ENCODE peak calls at places on chromosomes 5 and 9, in eight cellular contexts. U, C, E, S, P, N, G and A are unnamed samples.

GRCh38 chr9:14722391-14723035 is at the start of gene CER1:
- DNase-seq in U (no peak), C (no peak), E (no peak), S (no peak), P (no peak), N (no peak), G (no peak), A (no peak)

GRCh38 chr5:44665101-44665701 is 143.5 kb upstream of the MRPS30 start:
- DNase-seq in U (no peak), C (peak), E (no peak), S (no peak), P (no peak), N (no peak), G (no peak), A (no peak)

GRCh38 chr9:116674210-116674980 is 12.7 kb upstream of the TRIM32 start:
- DNase-seq in U (no peak), C (no peak), E (no peak), S (no peak), P (no peak), N (no peak), G (no peak), A (no peak)

GRCh38 chr9:89739531-89740315 is 134.9 kb downstream of the GADD45G start:
- DNase-seq in U (peak), C (no peak), E (no peak), S (no peak), P (no peak), N (no peak), G (no peak), A (no peak)

GRCh38 chr5:123180178-123180577 is 91.1 kb downstream of the PRDM6 start:
- DNase-seq in U (no peak), C (no peak), E (peak), S (no peak), P (peak), N (no peak), G (no peak), A (no peak)

GRCh38 chr5:75054110-75054930 is 2.0 kb upstream of the GCNT4 start:
- DNase-seq in U (no peak), C (no peak), E (peak), S (no peak), P (no peak), N (no peak), G (no peak), A (no peak)

GRCh38 chr9:136244116-136244775 is 1.4 kb downstream of the QSOX2 start:
- DNase-seq in U (peak), C (no peak), E (no peak), S (no peak), P (no peak), N (peak), G (no peak), A (no peak)

GRCh38 chr9:8895498-8896224 is 1096.1 kb upstream of the DMAC1 start:
- DNase-seq in U (peak), C (no peak), E (no peak), S (no peak), P (no peak), N (no peak), G (no peak), A (no peak)

GRCh38 chr5:138018844-138019243 is 14.0 kb downstream of the FAM13B start:
- DNase-seq in U (no peak), C (no peak), E (no peak), S (no peak), P (no peak), N (no peak), G (no peak), A (no peak)

GRCh38 chr5:142507528-142507927 is 178.4 kb downstream of the FGF1 start:
- DNase-seq in U (no peak), C (no peak), E (no peak), S (no peak), P (no peak), N (no peak), G (no peak), A (no peak)

GRCh38 chr9:114448706-114449105 is 56.6 kb downstream of the WHRN start:
- DNase-seq in U (no peak), C (no peak), E (no peak), S (no peak), P (no peak), N (no peak), G (no peak), A (no peak)

GRCh38 chr9:13791816-13792215 is 512.3 kb upstream of the MPDZ start:
- DNase-seq in U (no peak), C (no peak), E (no peak), S (no peak), P (no peak), N (no peak), G (no peak), A (no peak)

GRCh38 chr5:115773010-115773580 is 43.4 kb downstream of the CDO1 start:
- DNase-seq in U (no peak), C (no peak), E (no peak), S (no peak), P (no peak), N (no peak), G (no peak), A (no peak)

GRCh38 chr5:65264420-65264819 is 217.3 kb downstream of the ADAMTS6 start:
- DNase-seq in U (no peak), C (no peak), E (no peak), S (no peak), P (no peak), N (no peak), G (no peak), A (no peak)

GRCh38 chr9:2163231-2163885 is 148.2 kb downstream of the SMARCA2 start:
- DNase-seq in U (no peak), C (no peak), E (no peak), S (no peak), P (no peak), N (no peak), G (no peak), A (no peak)

GRCh38 chr9:3237121-3237520 is 288.7 kb downstream of the RFX3 start:
- DNase-seq in U (no peak), C (no peak), E (no peak), S (no peak), P (no peak), N (no peak), G (no peak), A (no peak)

GRCh38 chr9:81619353-81620008 is 69.9 kb downstream of the TLE1 start:
- DNase-seq in U (peak), C (no peak), E (no peak), S (no peak), P (no peak), N (no peak), G (peak), A (no peak)

GRCh38 chr5:173643964-173644363 is 27.5 kb upstream of the BOD1 start:
- DNase-seq in U (peak), C (no peak), E (no peak), S (no peak), P (no peak), N (no peak), G (no peak), A (no peak)

GRCh38 chr9:132943677-132944293 is 631 bp downstream of the TSC1 start:
- DNase-seq in U (peak), C (no peak), E (no peak), S (no peak), P (no peak), N (no peak), G (no peak), A (no peak)

GRCh38 chr9:123960366-123960765 is 30.4 kb upstream of the DENND1A start:
- DNase-seq in U (peak), C (no peak), E (no peak), S (no peak), P (no peak), N (no peak), G (no peak), A (no peak)

GRCh38 chr9:79185866-79186265 is 385.9 kb upstream of the TLE4 start:
- DNase-seq in U (no peak), C (no peak), E (no peak), S (no peak), P (no peak), N (no peak), G (no peak), A (no peak)

GRCh38 chr5:177373806-177374205 is 10.4 kb upstream of the SLC34A1 start:
- DNase-seq in U (no peak), C (no peak), E (no peak), S (no peak), P (no peak), N (no peak), G (no peak), A (no peak)

GRCh38 chr5:158629591-158630312 is 470.0 kb downstream of the EBF1 start:
- DNase-seq in U (no peak), C (no peak), E (no peak), S (no peak), P (no peak), N (no peak), G (no peak), A (no peak)

GRCh38 chr5:42950466-42951168 is 89.5 kb downstream of the ANXA2R start:
- DNase-seq in U (peak), C (peak), E (peak), S (no peak), P (peak), N (peak), G (peak), A (no peak)

GRCh38 chr5:54655266-54655665 is 137.7 kb downstream of the SNX18 start:
- DNase-seq in U (no peak), C (no peak), E (no peak), S (no peak), P (no peak), N (no peak), G (no peak), A (no peak)

GRCh38 chr5:32388429-32389111 is 56.0 kb downstream of the ZFR start:
- DNase-seq in U (no peak), C (no peak), E (no peak), S (no peak), P (no peak), N (no peak), G (peak), A (no peak)

DNA sequence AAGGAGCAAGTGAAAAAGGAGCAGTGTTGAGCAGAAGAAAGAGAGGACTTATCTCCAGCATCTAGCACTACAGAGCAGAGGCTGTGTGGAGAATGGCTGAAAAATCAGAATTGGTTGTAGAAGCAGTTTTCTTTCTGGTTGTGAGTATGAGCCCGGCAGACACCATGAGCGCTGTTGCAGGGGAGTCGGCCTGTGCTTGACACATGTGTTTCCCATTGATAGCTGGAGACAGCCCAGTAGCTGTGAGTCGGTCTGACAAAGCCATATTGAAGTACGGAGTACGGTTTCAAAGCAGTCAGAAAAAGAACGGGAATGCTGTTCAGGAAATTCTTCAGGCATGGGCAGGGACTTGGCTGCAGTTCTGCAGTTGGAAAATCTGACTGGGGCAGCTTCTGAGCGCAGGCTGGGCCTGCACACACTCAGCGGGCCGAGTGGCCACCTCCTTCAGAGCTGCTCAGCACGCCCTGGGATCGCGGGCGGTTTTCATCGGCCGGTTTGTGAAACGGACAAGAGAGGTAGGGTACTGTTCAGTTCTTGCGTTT is at the start of gene SGCD:
- DNase-seq in U (no peak), C (no peak), E (peak), S (no peak), P (peak), N (no peak), G (peak), A (no peak)
- TF ChIP-seq CTCF in U (no peak), C (no peak), E (no peak), S (no peak), P (no peak), N (no peak), G (no peak), A (no peak)

DNA sequence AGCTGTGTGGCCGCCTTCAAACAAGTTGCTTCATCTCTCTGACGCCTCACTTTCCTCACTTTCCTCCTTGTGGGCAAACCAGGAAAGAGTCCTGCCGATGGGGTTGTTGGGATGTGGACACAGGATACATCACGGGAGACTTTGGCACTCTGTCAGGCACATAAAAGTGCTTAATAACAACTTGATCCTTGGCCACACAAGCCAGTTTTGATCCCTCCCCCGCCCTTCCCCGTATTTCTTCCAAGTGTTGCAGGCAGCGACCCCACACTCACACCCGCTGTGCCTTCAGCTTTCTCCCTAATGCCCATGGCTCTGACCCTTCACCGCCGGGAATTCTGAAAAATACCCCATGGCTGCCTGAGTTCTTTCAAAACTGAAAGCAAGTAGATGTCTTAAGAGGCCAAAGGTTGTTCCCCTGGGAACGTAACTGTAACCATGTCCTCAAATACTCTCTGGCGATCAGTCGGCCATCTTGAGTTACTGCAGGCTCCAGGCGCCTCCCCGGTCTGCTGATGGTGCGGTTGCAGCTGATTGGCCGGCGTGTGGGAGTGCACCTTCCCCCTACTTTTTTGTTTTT is 59.8 kb downstream of the ARHGEF37 start:
- DNase-seq in U (peak), C (no peak), E (no peak), S (no peak), P (no peak), N (no peak), G (no peak), A (no peak)
- TF ChIP-seq CTCF in U (no peak), C (no peak), E (peak), S (no peak), P (no peak), N (no peak), G (no peak), A (no peak)

GRCh38 chr5:62588668-62589067 is 10.0 kb downstream of the LRRC70 start:
- DNase-seq in U (no peak), C (no peak), E (no peak), S (no peak), P (no peak), N (no peak), G (no peak), A (no peak)
- TF ChIP-seq CTCF in U (no peak), C (no peak), E (no peak), S (no peak), P (no peak), N (no peak), G (no peak), A (no peak)

DNA sequence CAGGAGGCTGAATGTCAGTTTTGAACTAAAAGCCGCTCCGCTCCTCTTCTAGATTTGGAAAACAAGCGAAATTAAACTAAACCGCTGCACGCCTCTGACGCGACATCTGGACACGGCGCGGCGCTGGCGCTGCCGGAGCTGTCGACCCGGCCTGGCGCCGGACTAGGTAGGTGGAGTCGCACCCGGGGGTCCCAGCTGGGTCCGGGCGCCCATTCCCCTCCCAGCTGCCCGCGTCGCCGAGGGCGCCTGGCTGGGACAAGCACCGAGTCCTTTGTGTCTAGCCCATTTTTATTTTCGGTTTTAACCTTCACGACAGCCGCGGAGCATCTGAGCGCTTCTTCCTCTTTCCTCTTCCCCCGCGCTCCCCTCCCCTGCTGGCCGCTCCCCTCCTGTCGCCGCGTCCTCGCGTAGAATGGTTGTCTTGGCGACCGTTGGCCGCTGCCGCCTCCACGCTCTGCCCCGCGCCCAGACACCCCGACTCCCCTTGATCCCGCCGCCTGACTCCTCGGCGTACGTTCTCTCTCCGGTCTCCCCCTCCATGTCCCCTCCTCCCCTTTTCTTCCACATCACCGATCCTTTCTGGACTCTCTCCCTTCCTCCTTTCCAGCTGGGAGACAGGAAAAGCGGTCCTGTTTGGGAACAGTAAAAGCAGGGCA is 533 bp downstream of the CDKN2B-AS1 start:
- DNase-seq in U (peak), C (peak), E (peak), S (no peak), P (no peak), N (peak), G (no peak), A (no peak)
- TF ChIP-seq CTCF in U (no peak), C (no peak), E (no peak), S (no peak), P (no peak), N (no peak), G (no peak), A (no peak)

DNA sequence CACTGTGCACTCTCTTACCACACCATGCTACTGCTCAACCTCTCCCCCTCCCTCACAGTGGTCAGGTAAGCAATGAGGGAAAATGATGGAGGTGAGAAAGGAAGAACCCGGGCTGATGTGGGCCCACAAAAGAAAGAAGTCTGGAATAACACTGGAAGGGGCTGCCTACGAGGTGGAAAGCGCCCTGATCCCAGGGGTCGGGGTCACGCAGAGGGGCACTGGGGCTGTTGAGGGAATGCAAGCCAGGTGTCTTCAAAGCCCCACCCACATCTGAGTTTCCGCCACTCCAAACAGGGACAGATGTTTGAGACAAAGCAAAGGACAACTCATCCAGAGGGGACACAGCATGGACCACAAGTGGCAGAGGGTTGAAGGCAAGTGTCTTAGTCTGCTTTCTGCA is 4.2 kb downstream of the TNIP1 start:
- DNase-seq in U (peak), C (no peak), E (no peak), S (no peak), P (no peak), N (no peak), G (no peak), A (no peak)
- TF ChIP-seq CTCF in U (no peak), C (peak), E (no peak), S (no peak), P (no peak), N (no peak), G (no peak), A (no peak)

GRCh38 chr5:96720408-96720807 is 58.2 kb downstream of the CAST start:
- DNase-seq in U (no peak), C (no peak), E (no peak), S (no peak), P (no peak), N (no peak), G (no peak), A (no peak)
- TF ChIP-seq CTCF in U (no peak), C (peak), E (no peak), S (peak), P (no peak), N (no peak), G (peak), A (peak)

DNA sequence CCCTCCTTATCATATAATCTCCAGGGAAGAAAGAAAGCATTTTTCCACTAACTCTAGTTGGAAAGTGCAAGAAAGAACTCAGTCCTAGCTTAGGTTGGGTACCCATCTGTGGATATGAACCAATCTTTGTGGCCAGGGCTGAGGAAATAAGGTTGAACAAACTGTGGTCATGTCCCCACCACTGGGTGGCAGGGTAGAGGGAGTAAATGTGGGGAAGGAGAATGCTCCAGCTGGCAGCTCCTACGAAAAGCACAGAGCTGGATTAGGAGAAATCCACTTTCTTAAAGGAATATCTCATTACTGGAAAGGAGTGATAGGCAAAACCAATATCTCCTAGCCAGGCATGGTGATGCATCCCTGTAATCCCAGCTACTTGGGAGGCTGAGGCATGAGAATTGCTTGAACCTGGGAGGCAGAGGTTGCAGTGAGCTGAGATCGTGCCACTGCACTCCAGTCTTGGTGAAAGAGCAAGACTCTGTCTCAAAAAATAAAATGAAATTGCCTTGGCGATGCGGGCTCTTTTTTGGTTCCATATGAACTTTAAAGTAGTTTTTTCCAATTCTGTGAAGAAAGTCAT is 175.1 kb downstream of the CCDC192 start:
- DNase-seq in U (peak), C (peak), E (peak), S (no peak), P (no peak), N (no peak), G (no peak), A (no peak)
- TF ChIP-seq CTCF in U (peak), C (peak), E (peak), S (peak), P (no peak), N (no peak), G (peak), A (peak)